ENCODE peak calls at places on chromosomes 16 and 17, in five cellular contexts. One of them, this sample, is unnamed.

GRCh38 chr16:65312071-65312470 is 190.2 kb upstream of the CDH11 start:
- DNase-seq in suprapubic skin: no peak
- DNase-seq in effector memory CD4-positive, alpha-beta T cell: no peak
- DNase-seq in heart right ventricle: no peak
- DNase-seq in thyroid gland: no peak
- DNase-seq in this sample: no peak

GRCh38 chr16:11359370-11359769 is 14.1 kb downstream of the RMI2 start:
- DNase-seq in suprapubic skin: peak
- DNase-seq in effector memory CD4-positive, alpha-beta T cell: no peak
- DNase-seq in heart right ventricle: no peak
- DNase-seq in thyroid gland: peak
- DNase-seq in this sample: no peak

GRCh38 chr16:16196099-16196498 is 27.2 kb downstream of the ABCC6 start:
- DNase-seq in suprapubic skin: no peak
- DNase-seq in effector memory CD4-positive, alpha-beta T cell: no peak
- DNase-seq in heart right ventricle: no peak
- DNase-seq in thyroid gland: no peak
- DNase-seq in this sample: no peak

GRCh38 chr16:60392380-60392779 is 1643.9 kb downstream of the CDH8 start:
- DNase-seq in suprapubic skin: no peak
- DNase-seq in effector memory CD4-positive, alpha-beta T cell: no peak
- DNase-seq in heart right ventricle: no peak
- DNase-seq in thyroid gland: no peak
- DNase-seq in this sample: no peak

GRCh38 chr16:1960665-1961630 is 1.6 kb downstream of the NDUFB10 start:
- DNase-seq in suprapubic skin: no peak
- DNase-seq in effector memory CD4-positive, alpha-beta T cell: no peak
- DNase-seq in heart right ventricle: no peak
- DNase-seq in thyroid gland: no peak
- DNase-seq in this sample: no peak

GRCh38 chr17:80820331-80820730 is 171.3 kb upstream of the CHMP6 start:
- DNase-seq in suprapubic skin: no peak
- DNase-seq in effector memory CD4-positive, alpha-beta T cell: no peak
- DNase-seq in heart right ventricle: no peak
- DNase-seq in thyroid gland: no peak
- DNase-seq in this sample: no peak

GRCh38 chr16:1474471-1474795 is 395 bp downstream of the CLCN7 start:
- DNase-seq in suprapubic skin: no peak
- DNase-seq in effector memory CD4-positive, alpha-beta T cell: no peak
- DNase-seq in heart right ventricle: no peak
- DNase-seq in thyroid gland: no peak
- DNase-seq in this sample: no peak

GRCh38 chr16:3021449-3022207 is 1.5 kb downstream of the TNFRSF12A start:
- DNase-seq in suprapubic skin: peak
- DNase-seq in effector memory CD4-positive, alpha-beta T cell: peak
- DNase-seq in heart right ventricle: peak
- DNase-seq in thyroid gland: peak
- DNase-seq in this sample: peak

GRCh38 chr17:38444151-38444550 is 15.9 kb downstream of the ARHGAP23 start:
- DNase-seq in suprapubic skin: peak
- DNase-seq in effector memory CD4-positive, alpha-beta T cell: peak
- DNase-seq in heart right ventricle: peak
- DNase-seq in thyroid gland: peak
- DNase-seq in this sample: peak

GRCh38 chr16:68893710-68894705 is 50.7 kb downstream of the TANGO6 start:
- DNase-seq in suprapubic skin: no peak
- DNase-seq in effector memory CD4-positive, alpha-beta T cell: no peak
- DNase-seq in heart right ventricle: peak
- DNase-seq in thyroid gland: peak
- DNase-seq in this sample: no peak

GRCh38 chr16:17194190-17194780 is 276.5 kb downstream of the XYLT1 start:
- DNase-seq in suprapubic skin: no peak
- DNase-seq in effector memory CD4-positive, alpha-beta T cell: peak
- DNase-seq in heart right ventricle: peak
- DNase-seq in thyroid gland: peak
- DNase-seq in this sample: no peak

GRCh38 chr17:5804226-5804625 is 219.9 kb upstream of the NLRP1 start:
- DNase-seq in suprapubic skin: no peak
- DNase-seq in effector memory CD4-positive, alpha-beta T cell: no peak
- DNase-seq in heart right ventricle: no peak
- DNase-seq in thyroid gland: no peak
- DNase-seq in this sample: no peak

GRCh38 chr17:33192961-33193911 is 99.9 kb downstream of the ASIC2 start:
- DNase-seq in suprapubic skin: no peak
- DNase-seq in effector memory CD4-positive, alpha-beta T cell: no peak
- DNase-seq in heart right ventricle: no peak
- DNase-seq in thyroid gland: no peak
- DNase-seq in this sample: no peak

GRCh38 chr17:58329808-58330543 is 1.4 kb upstream of the TSPOAP1 start:
- DNase-seq in suprapubic skin: no peak
- DNase-seq in effector memory CD4-positive, alpha-beta T cell: no peak
- DNase-seq in heart right ventricle: no peak
- DNase-seq in thyroid gland: no peak
- DNase-seq in this sample: no peak

GRCh38 chr17:69828087-69828486 is 246.9 kb upstream of the KCNJ16 start:
- DNase-seq in suprapubic skin: no peak
- DNase-seq in effector memory CD4-positive, alpha-beta T cell: no peak
- DNase-seq in heart right ventricle: peak
- DNase-seq in thyroid gland: peak
- DNase-seq in this sample: no peak

GRCh38 chr17:39027037-39027436 is 59.8 kb upstream of the FBXO47 start:
- DNase-seq in suprapubic skin: peak
- DNase-seq in effector memory CD4-positive, alpha-beta T cell: no peak
- DNase-seq in heart right ventricle: peak
- DNase-seq in thyroid gland: peak
- DNase-seq in this sample: no peak

GRCh38 chr17:17818088-17818526 is 18.7 kb downstream of the SREBF1 start:
- DNase-seq in suprapubic skin: no peak
- DNase-seq in effector memory CD4-positive, alpha-beta T cell: no peak
- DNase-seq in heart right ventricle: no peak
- DNase-seq in thyroid gland: peak
- DNase-seq in this sample: no peak

GRCh38 chr17:48294193-48294909 is 135.7 kb downstream of the SKAP1 start:
- DNase-seq in suprapubic skin: no peak
- DNase-seq in effector memory CD4-positive, alpha-beta T cell: no peak
- DNase-seq in heart right ventricle: no peak
- DNase-seq in thyroid gland: no peak
- DNase-seq in this sample: no peak

GRCh38 chr16:64589836-64590235 is 532.0 kb downstream of the CDH11 start:
- DNase-seq in suprapubic skin: no peak
- DNase-seq in effector memory CD4-positive, alpha-beta T cell: no peak
- DNase-seq in heart right ventricle: no peak
- DNase-seq in thyroid gland: no peak
- DNase-seq in this sample: no peak

GRCh38 chr17:78401246-78401645 is 22.8 kb downstream of the PGS1 start:
- DNase-seq in suprapubic skin: no peak
- DNase-seq in effector memory CD4-positive, alpha-beta T cell: no peak
- DNase-seq in heart right ventricle: no peak
- DNase-seq in thyroid gland: peak
- DNase-seq in this sample: no peak

GRCh38 chr17:27793168-27793905 is 7.0 kb downstream of the NOS2 start:
- DNase-seq in suprapubic skin: no peak
- DNase-seq in effector memory CD4-positive, alpha-beta T cell: no peak
- DNase-seq in heart right ventricle: no peak
- DNase-seq in thyroid gland: peak
- DNase-seq in this sample: no peak

GRCh38 chr17:73870035-73870434 is 225.8 kb upstream of the SDK2 start:
- DNase-seq in suprapubic skin: no peak
- DNase-seq in effector memory CD4-positive, alpha-beta T cell: no peak
- DNase-seq in heart right ventricle: no peak
- DNase-seq in thyroid gland: no peak
- DNase-seq in this sample: no peak

GRCh38 chr17:75490173-75490743 is 25.1 kb downstream of the CASKIN2 start:
- DNase-seq in suprapubic skin: no peak
- DNase-seq in effector memory CD4-positive, alpha-beta T cell: no peak
- DNase-seq in heart right ventricle: no peak
- DNase-seq in thyroid gland: peak
- DNase-seq in this sample: no peak

GRCh38 chr16:20868890-20869289 is 31.3 kb downstream of the DCUN1D3 start:
- DNase-seq in suprapubic skin: peak
- DNase-seq in effector memory CD4-positive, alpha-beta T cell: no peak
- DNase-seq in heart right ventricle: peak
- DNase-seq in thyroid gland: peak
- DNase-seq in this sample: peak

GRCh38 chr17:45672301-45672700 is 111.8 kb upstream of the CRHR1 start:
- DNase-seq in suprapubic skin: no peak
- DNase-seq in effector memory CD4-positive, alpha-beta T cell: no peak
- DNase-seq in heart right ventricle: no peak
- DNase-seq in thyroid gland: peak
- DNase-seq in this sample: no peak

GRCh38 chr17:33267279-33267790 is 25.8 kb downstream of the ASIC2 start:
- DNase-seq in suprapubic skin: no peak
- DNase-seq in effector memory CD4-positive, alpha-beta T cell: no peak
- DNase-seq in heart right ventricle: no peak
- DNase-seq in thyroid gland: no peak
- DNase-seq in this sample: no peak

GRCh38 chr16:68339214-68339613 is 28.4 kb downstream of the PRMT7 start:
- DNase-seq in suprapubic skin: no peak
- DNase-seq in effector memory CD4-positive, alpha-beta T cell: no peak
- DNase-seq in heart right ventricle: no peak
- DNase-seq in thyroid gland: no peak
- DNase-seq in this sample: no peak

GRCh38 chr17:8991514-8992285 is 26.2 kb upstream of the PIK3R5 start:
- DNase-seq in suprapubic skin: peak
- DNase-seq in effector memory CD4-positive, alpha-beta T cell: peak
- DNase-seq in heart right ventricle: peak
- DNase-seq in thyroid gland: peak
- DNase-seq in this sample: no peak

GRCh38 chr16:55499951-55500350 is 8.9 kb upstream of the LPCAT2 start:
- DNase-seq in suprapubic skin: peak
- DNase-seq in effector memory CD4-positive, alpha-beta T cell: no peak
- DNase-seq in heart right ventricle: no peak
- DNase-seq in thyroid gland: no peak
- DNase-seq in this sample: no peak
- H3K27ac ChIP-seq in suprapubic skin: no peak
- H3K27ac ChIP-seq in effector memory CD4-positive, alpha-beta T cell: no peak
- H3K27ac ChIP-seq in heart right ventricle: no peak
- H3K27ac ChIP-seq in thyroid gland: peak
- H3K27ac ChIP-seq in this sample: peak

GRCh38 chr16:87465306-87465705 is 27.5 kb downstream of the ZCCHC14 start:
- DNase-seq in suprapubic skin: peak
- DNase-seq in effector memory CD4-positive, alpha-beta T cell: no peak
- DNase-seq in heart right ventricle: peak
- DNase-seq in thyroid gland: peak
- DNase-seq in this sample: no peak
- H3K27ac ChIP-seq in suprapubic skin: peak
- H3K27ac ChIP-seq in effector memory CD4-positive, alpha-beta T cell: no peak
- H3K27ac ChIP-seq in heart right ventricle: peak
- H3K27ac ChIP-seq in thyroid gland: peak
- H3K27ac ChIP-seq in this sample: no peak

GRCh38 chr16:47037396-47037745 is 63.9 kb upstream of the DNAJA2 start:
- DNase-seq in suprapubic skin: peak
- DNase-seq in effector memory CD4-positive, alpha-beta T cell: no peak
- DNase-seq in heart right ventricle: peak
- DNase-seq in thyroid gland: peak
- DNase-seq in this sample: no peak
- H3K27ac ChIP-seq in suprapubic skin: no peak
- H3K27ac ChIP-seq in effector memory CD4-positive, alpha-beta T cell: no peak
- H3K27ac ChIP-seq in heart right ventricle: peak
- H3K27ac ChIP-seq in thyroid gland: peak
- H3K27ac ChIP-seq in this sample: no peak

DNA sequence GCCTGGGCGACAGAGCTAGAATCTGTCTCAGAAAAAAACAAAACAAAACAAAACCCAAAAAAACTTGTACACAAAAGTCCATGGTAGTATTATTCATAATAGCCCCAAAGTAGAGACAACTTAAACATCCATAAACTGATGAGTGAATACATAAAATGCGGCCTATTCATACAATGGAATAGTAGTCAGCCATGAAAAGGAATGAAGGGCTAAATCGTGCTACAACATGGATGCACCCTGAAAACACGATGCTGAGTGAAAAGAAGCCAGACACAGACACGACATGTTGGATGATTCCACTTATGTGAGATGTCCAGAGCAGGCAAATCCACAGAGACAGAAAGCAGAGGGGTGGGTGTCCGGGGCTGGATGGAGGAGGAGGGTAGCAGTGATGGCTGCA is 12.3 kb downstream of the KCNG4 start:
- DNase-seq in suprapubic skin: no peak
- DNase-seq in effector memory CD4-positive, alpha-beta T cell: no peak
- DNase-seq in heart right ventricle: no peak
- DNase-seq in thyroid gland: no peak
- DNase-seq in this sample: no peak
- H3K27ac ChIP-seq in suprapubic skin: no peak
- H3K27ac ChIP-seq in effector memory CD4-positive, alpha-beta T cell: no peak
- H3K27ac ChIP-seq in heart right ventricle: no peak
- H3K27ac ChIP-seq in thyroid gland: peak
- H3K27ac ChIP-seq in this sample: no peak

GRCh38 chr17:1002412-1002753 is 5.5 kb downstream of the TIMM22 start:
- DNase-seq in suprapubic skin: no peak
- DNase-seq in effector memory CD4-positive, alpha-beta T cell: no peak
- DNase-seq in heart right ventricle: no peak
- DNase-seq in thyroid gland: no peak
- DNase-seq in this sample: no peak

GRCh38 chr17:1000597-1001490 is 3.9 kb downstream of the TIMM22 start:
- DNase-seq in suprapubic skin: no peak
- DNase-seq in effector memory CD4-positive, alpha-beta T cell: no peak
- DNase-seq in heart right ventricle: no peak
- DNase-seq in thyroid gland: no peak
- DNase-seq in this sample: no peak

GRCh38 chr17:996554-997344 is at the start of gene TIMM22:
- DNase-seq in suprapubic skin: peak
- DNase-seq in effector memory CD4-positive, alpha-beta T cell: peak
- DNase-seq in heart right ventricle: peak
- DNase-seq in thyroid gland: peak
- DNase-seq in this sample: peak

GRCh38 chr17:1001640-1002411 is 4.9 kb downstream of the TIMM22 start:
- DNase-seq in suprapubic skin: no peak
- DNase-seq in effector memory CD4-positive, alpha-beta T cell: no peak
- DNase-seq in heart right ventricle: no peak
- DNase-seq in thyroid gland: no peak
- DNase-seq in this sample: no peak

GRCh38 chr17:998111-998510 is 1.2 kb downstream of the TIMM22 start:
- DNase-seq in suprapubic skin: no peak
- DNase-seq in effector memory CD4-positive, alpha-beta T cell: no peak
- DNase-seq in heart right ventricle: no peak
- DNase-seq in thyroid gland: no peak
- DNase-seq in this sample: no peak
- H3K27ac ChIP-seq in suprapubic skin: no peak
- H3K27ac ChIP-seq in effector memory CD4-positive, alpha-beta T cell: no peak
- H3K27ac ChIP-seq in heart right ventricle: no peak
- H3K27ac ChIP-seq in thyroid gland: no peak
- H3K27ac ChIP-seq in this sample: no peak